ENCODE peak calls at places on chromosomes 6 and 20, in eight cellular contexts. Y, D, W, M, Z, I, H and P are unnamed samples.
A peak's percentile ranks its signal among the peaks of the same experiment; 100 is the strongest.

GRCh38 chr6:56729719-56730118 is 87.0 kb upstream of the DST start:
- DNase-seq in M (no peak), I (no peak), Z (no peak), W (no peak), Y (no peak), H (no peak), D (no peak), P (no peak)

GRCh38 chr6:84752118-84752850 is 12.1 kb downstream of the TBX18 start:
- DNase-seq in I (no peak), Y (no peak), H (no peak), Z (no peak), M (no peak), W (no peak), D (no peak), P (no peak)

GRCh38 chr6:16132909-16133308 is 4.0 kb downstream of the MYLIP start:
- DNase-seq in D (no peak), I (no peak), Z (no peak), Y (no peak), H (no peak), M (no peak), W (no peak), P (no peak)

GRCh38 chr6:43475506-43475905 is 1.9 kb upstream of the TJAP1 start:
- DNase-seq in D (no peak), I (no peak), H (no peak), Y (no peak), W (no peak), Z (no peak), M (no peak), P (no peak)

GRCh38 chr6:36917541-36918193 is 31.9 kb downstream of the C6orf89 start:
- DNase-seq in W (no peak), H (no peak), M (no peak), Z (peak; percentile 40), Y (no peak), I (peak; percentile 76), D (no peak), P (no peak)

GRCh38 chr6:37819177-37819801 is at the start of gene ZFAND3:
- DNase-seq in Y (peak; percentile 87), I (peak; percentile 94), Z (peak; percentile 97), H (peak; percentile 99), W (peak; percentile 92), D (peak; percentile 94), M (peak; percentile 92), P (peak; percentile 91)

GRCh38 chr6:47485491-47486135 is 8.0 kb downstream of the CD2AP start:
- DNase-seq in M (no peak), W (no peak), Y (no peak), I (no peak), H (no peak), Z (no peak), D (no peak), P (no peak)

GRCh38 chr6:136669299-136669699 is 119.1 kb upstream of the MAP7 start:
- DNase-seq in M (no peak), W (no peak), Y (no peak), D (peak; percentile 9), H (no peak), Z (no peak), I (no peak), P (peak; percentile 2)

GRCh38 chr6:109236140-109237081 is 141.1 kb downstream of the CEP57L1 start:
- DNase-seq in D (no peak), W (no peak), I (no peak), Y (no peak), M (peak; percentile 17), H (peak; percentile 15), Z (no peak), P (peak; percentile 52)

GRCh38 chr6:3001773-3002293 is 2.1 kb downstream of the NQO2 start:
- DNase-seq in D (peak; percentile 62), I (peak; percentile 29), Y (peak; percentile 84), W (no peak), Z (no peak), M (no peak), H (peak; percentile 18), P (peak; percentile 91)

GRCh38 chr6:163793584-163793983 is 379.1 kb downstream of the QKI start:
- DNase-seq in H (no peak), M (no peak), I (no peak), D (peak; percentile 8), Z (no peak), W (no peak), Y (no peak), P (no peak)

GRCh38 chr20:23156842-23157423 is 70.8 kb upstream of the CD93 start:
- DNase-seq in D (no peak), H (no peak), Y (no peak), Z (no peak), M (no peak), I (no peak), W (no peak), P (no peak)

GRCh38 chr6:149033454-149034241 is 283.9 kb upstream of the TAB2 start:
- DNase-seq in Z (no peak), Y (no peak), W (peak; percentile 43), I (no peak), M (no peak), D (no peak), H (no peak), P (no peak)

GRCh38 chr6:64520050-64520449 is 884.4 kb downstream of the PHF3 start:
- DNase-seq in M (no peak), I (no peak), W (no peak), Y (peak; percentile 12), Z (no peak), H (no peak), D (peak; percentile 58), P (peak; percentile 83)

GRCh38 chr20:3420211-3420707 is 12.8 kb upstream of the DNAAF9 start:
- DNase-seq in H (no peak), D (no peak), I (peak; percentile 63), Y (no peak), W (peak; percentile 50), Z (peak; percentile 27), M (no peak), P (peak; percentile 100)

GRCh38 chr6:167279766-167280440 is 11.2 kb upstream of the UNC93A start:
- DNase-seq in D (no peak), H (no peak), Z (no peak), I (no peak), W (no peak), M (no peak), Y (no peak), P (no peak)

GRCh38 chr20:796916-797315 is 28.6 kb upstream of the SLC52A3 start:
- DNase-seq in Y (no peak), I (no peak), M (no peak), W (no peak), Z (no peak), D (no peak), H (no peak), P (no peak)

GRCh38 chr6:122381494-122382083 is 17.9 kb upstream of the HSF2 start:
- DNase-seq in D (peak; percentile 33), I (peak; percentile 36), Y (no peak), H (peak; percentile 67), W (peak; percentile 60), M (peak; percentile 58), Z (peak; percentile 45), P (peak; percentile 52)

GRCh38 chr20:32877507-32877906 is 18.8 kb downstream of the EFCAB8 start:
- DNase-seq in Z (no peak), I (no peak), M (no peak), H (no peak), D (peak; percentile 46), W (no peak), Y (no peak), P (no peak)

GRCh38 chr6:163415176-163415619 is 680 bp downstream of the QKI start:
- DNase-seq in I (no peak), H (peak; percentile 49), D (no peak), W (peak; percentile 41), Z (no peak), M (peak; percentile 9), Y (no peak), P (no peak)

GRCh38 chr6:148462203-148462602 is 119.6 kb downstream of the SASH1 start:
- DNase-seq in M (no peak), H (no peak), Z (no peak), D (no peak), W (no peak), I (no peak), Y (no peak), P (no peak)

GRCh38 chr6:105601541-105602174 is 198.8 kb upstream of the PREP start:
- DNase-seq in D (no peak), W (peak; percentile 57), Y (no peak), M (no peak), H (peak; percentile 35), Z (peak; percentile 82), I (peak; percentile 85), P (peak; percentile 99)

GRCh38 chr6:28947831-28948270 is 24.1 kb upstream of the TRIM27 start:
- DNase-seq in I (no peak), D (no peak), Z (no peak), M (no peak), H (no peak), Y (peak; percentile 36), W (no peak), P (no peak)

GRCh38 chr6:147935656-147936055 is 407.0 kb upstream of the SASH1 start:
- DNase-seq in W (no peak), H (no peak), I (no peak), Z (no peak), Y (no peak), D (no peak), M (no peak), P (no peak)

GRCh38 chr6:24936641-24937317 is 1.0 kb upstream of the RIPOR2 start:
- DNase-seq in Z (no peak), H (no peak), D (no peak), I (no peak), M (peak; percentile 53), W (peak; percentile 62), Y (no peak), P (no peak)

GRCh38 chr6:3341467-3341866 is 82.7 kb downstream of the PSMG4 start:
- DNase-seq in W (no peak), Y (no peak), Z (no peak), H (no peak), D (no peak), M (no peak), I (peak; percentile 59), P (peak; percentile 3)

GRCh38 chr20:20864346-20865096 is 152.1 kb upstream of the RALGAPA2 start:
- DNase-seq in M (no peak), Z (no peak), D (peak; percentile 23), I (no peak), W (no peak), Y (no peak), H (no peak), P (peak; percentile 1)

GRCh38 chr6:122751291-122751690 is 28.2 kb upstream of the FABP7 start:
- DNase-seq in M (no peak), D (no peak), W (no peak), I (no peak), Y (no peak), Z (no peak), H (no peak), P (peak; percentile 17)

GRCh38 chr20:32589256-32589655 is 4.1 kb upstream of the NOL4L start:
- DNase-seq in W (no peak), H (no peak), Y (peak; percentile 64), I (no peak), M (no peak), D (no peak), Z (no peak), P (no peak)

GRCh38 chr20:54475334-54476287 is at the start of gene DOK5:
- DNase-seq in D (no peak), Z (peak; percentile 72), W (no peak), M (no peak), Y (no peak), H (no peak), I (peak; percentile 50), P (no peak)

GRCh38 chr6:169885831-169886230 is 134.4 kb downstream of the ERMARD start:
- DNase-seq in Z (no peak), Y (no peak), M (no peak), H (no peak), W (no peak), D (no peak), I (no peak), P (no peak)

GRCh38 chr20:57657537-57658446 is 37.6 kb upstream of the ZBP1 start:
- DNase-seq in D (no peak), Z (peak; percentile 69), M (peak; percentile 48), H (peak; percentile 16), I (no peak), W (no peak), Y (no peak), P (no peak)

GRCh38 chr6:30323806-30324205 is 2.9 kb upstream of the TRIM39 start:
- DNase-seq in Z (no peak), W (no peak), D (no peak), H (no peak), M (no peak), Y (no peak), I (no peak), P (no peak)

GRCh38 chr6:102619585-102619984 is 1226.1 kb downstream of the GRIK2 start:
- DNase-seq in Y (no peak), H (peak; percentile 15), Z (no peak), W (no peak), M (no peak), D (peak; percentile 1), I (no peak), P (no peak)